ENCODE peak calls at places on chromosomes 2 and 18, in eight cellular contexts. One of them, this sample, is unnamed.

GRCh38 chr2:101265893-101266499 is 13.3 kb downstream of the CNOT11 start:
- DNase-seq in CD8-positive, alpha-beta memory T cell: no peak
- DNase-seq in tibial artery: no peak
- DNase-seq in GM10248: no peak
- DNase-seq in mucosa of gallbladder: peak; percentile 76
- DNase-seq in AG04450: no peak
- DNase-seq in NCI-H748 treated with DMSO at 0.1 percent for 48 hours: no peak
- DNase-seq in activated CD8-positive, alpha-beta T cell treated with anti-CD3 and anti-CD28 coated beads, Interleukin-2, amount 10 ng/mL, durations not matched to agents 7 days and 5 days: no peak
- DNase-seq in this sample: no peak

GRCh38 chr2:236665572-236666118 is 96.0 kb downstream of the ACKR3 start:
- DNase-seq in CD8-positive, alpha-beta memory T cell: no peak
- DNase-seq in tibial artery: peak; percentile 34
- DNase-seq in GM10248: no peak
- DNase-seq in mucosa of gallbladder: no peak
- DNase-seq in AG04450: no peak
- DNase-seq in NCI-H748 treated with DMSO at 0.1 percent for 48 hours: no peak
- DNase-seq in activated CD8-positive, alpha-beta T cell treated with anti-CD3 and anti-CD28 coated beads, Interleukin-2, amount 10 ng/mL, durations not matched to agents 7 days and 5 days: no peak
- DNase-seq in this sample: no peak

GRCh38 chr2:83068706-83069105 is 1390.4 kb downstream of the SUCLG1 start:
- DNase-seq in CD8-positive, alpha-beta memory T cell: no peak
- DNase-seq in tibial artery: no peak
- DNase-seq in GM10248: no peak
- DNase-seq in mucosa of gallbladder: no peak
- DNase-seq in AG04450: no peak
- DNase-seq in NCI-H748 treated with DMSO at 0.1 percent for 48 hours: no peak
- DNase-seq in activated CD8-positive, alpha-beta T cell treated with anti-CD3 and anti-CD28 coated beads, Interleukin-2, amount 10 ng/mL, durations not matched to agents 7 days and 5 days: no peak
- DNase-seq in this sample: no peak

GRCh38 chr2:187198136-187198535 is 249.9 kb downstream of the CALCRL start:
- DNase-seq in CD8-positive, alpha-beta memory T cell: no peak
- DNase-seq in tibial artery: no peak
- DNase-seq in GM10248: no peak
- DNase-seq in mucosa of gallbladder: no peak
- DNase-seq in AG04450: no peak
- DNase-seq in NCI-H748 treated with DMSO at 0.1 percent for 48 hours: no peak
- DNase-seq in activated CD8-positive, alpha-beta T cell treated with anti-CD3 and anti-CD28 coated beads, Interleukin-2, amount 10 ng/mL, durations not matched to agents 7 days and 5 days: no peak
- DNase-seq in this sample: no peak

GRCh38 chr2:12556762-12557161 is 160.0 kb upstream of the TRIB2 start:
- DNase-seq in CD8-positive, alpha-beta memory T cell: no peak
- DNase-seq in tibial artery: no peak
- DNase-seq in GM10248: no peak
- DNase-seq in mucosa of gallbladder: no peak
- DNase-seq in AG04450: no peak
- DNase-seq in NCI-H748 treated with DMSO at 0.1 percent for 48 hours: no peak
- DNase-seq in activated CD8-positive, alpha-beta T cell treated with anti-CD3 and anti-CD28 coated beads, Interleukin-2, amount 10 ng/mL, durations not matched to agents 7 days and 5 days: peak; percentile 22
- DNase-seq in this sample: no peak

GRCh38 chr18:78733762-78734613 is 245.6 kb upstream of the SALL3 start:
- DNase-seq in CD8-positive, alpha-beta memory T cell: no peak
- DNase-seq in tibial artery: peak; percentile 35
- DNase-seq in GM10248: no peak
- DNase-seq in mucosa of gallbladder: no peak
- DNase-seq in AG04450: no peak
- DNase-seq in NCI-H748 treated with DMSO at 0.1 percent for 48 hours: no peak
- DNase-seq in activated CD8-positive, alpha-beta T cell treated with anti-CD3 and anti-CD28 coated beads, Interleukin-2, amount 10 ng/mL, durations not matched to agents 7 days and 5 days: no peak
- DNase-seq in this sample: no peak

GRCh38 chr2:73341039-73341438 is 44.6 kb upstream of the ALMS1 start:
- DNase-seq in CD8-positive, alpha-beta memory T cell: no peak
- DNase-seq in tibial artery: no peak
- DNase-seq in GM10248: no peak
- DNase-seq in mucosa of gallbladder: peak; percentile 58
- DNase-seq in AG04450: no peak
- DNase-seq in NCI-H748 treated with DMSO at 0.1 percent for 48 hours: no peak
- DNase-seq in activated CD8-positive, alpha-beta T cell treated with anti-CD3 and anti-CD28 coated beads, Interleukin-2, amount 10 ng/mL, durations not matched to agents 7 days and 5 days: no peak
- DNase-seq in this sample: no peak

GRCh38 chr2:205837663-205838062 is 155.4 kb downstream of the NRP2 start:
- DNase-seq in CD8-positive, alpha-beta memory T cell: no peak
- DNase-seq in tibial artery: no peak
- DNase-seq in GM10248: no peak
- DNase-seq in mucosa of gallbladder: no peak
- DNase-seq in AG04450: no peak
- DNase-seq in NCI-H748 treated with DMSO at 0.1 percent for 48 hours: no peak
- DNase-seq in activated CD8-positive, alpha-beta T cell treated with anti-CD3 and anti-CD28 coated beads, Interleukin-2, amount 10 ng/mL, durations not matched to agents 7 days and 5 days: no peak
- DNase-seq in this sample: no peak

GRCh38 chr18:4369726-4370125 is 85.4 kb downstream of the DLGAP1 start:
- DNase-seq in CD8-positive, alpha-beta memory T cell: no peak
- DNase-seq in tibial artery: no peak
- DNase-seq in GM10248: no peak
- DNase-seq in mucosa of gallbladder: no peak
- DNase-seq in AG04450: no peak
- DNase-seq in NCI-H748 treated with DMSO at 0.1 percent for 48 hours: no peak
- DNase-seq in activated CD8-positive, alpha-beta T cell treated with anti-CD3 and anti-CD28 coated beads, Interleukin-2, amount 10 ng/mL, durations not matched to agents 7 days and 5 days: no peak
- DNase-seq in this sample: no peak

GRCh38 chr2:98709530-98709929 is 21.4 kb downstream of the MGAT4A start:
- DNase-seq in CD8-positive, alpha-beta memory T cell: no peak
- DNase-seq in tibial artery: no peak
- DNase-seq in GM10248: no peak
- DNase-seq in mucosa of gallbladder: no peak
- DNase-seq in AG04450: no peak
- DNase-seq in NCI-H748 treated with DMSO at 0.1 percent for 48 hours: no peak
- DNase-seq in activated CD8-positive, alpha-beta T cell treated with anti-CD3 and anti-CD28 coated beads, Interleukin-2, amount 10 ng/mL, durations not matched to agents 7 days and 5 days: no peak
- DNase-seq in this sample: no peak

GRCh38 chr2:242030226-242030575 is 160.7 kb downstream of the RTP5 start:
- DNase-seq in CD8-positive, alpha-beta memory T cell: no peak
- DNase-seq in tibial artery: no peak
- DNase-seq in GM10248: no peak
- DNase-seq in mucosa of gallbladder: peak; percentile 7
- DNase-seq in AG04450: no peak
- DNase-seq in NCI-H748 treated with DMSO at 0.1 percent for 48 hours: no peak
- DNase-seq in activated CD8-positive, alpha-beta T cell treated with anti-CD3 and anti-CD28 coated beads, Interleukin-2, amount 10 ng/mL, durations not matched to agents 7 days and 5 days: no peak
- DNase-seq in this sample: no peak